ENCODE peak calls at places on chromosomes 12 and 14, in six cellular contexts. S is DND-41, K is neural progenitor cell, N is IMR-90, F is fibroblast of lung, O is MM.1S. P is an unnamed sample.

GRCh38 chr12:76688627-76689026 is 75.3 kb upstream of the ZDHHC17 start:
- DNase-seq in N (no peak), F (no peak), S (no peak), O (no peak), K (no peak), P (no peak)

GRCh38 chr12:6644903-6645302 is 2.3 kb downstream of the ACRBP start:
- DNase-seq in N (no peak), K (peak), S (no peak), O (no peak), F (no peak), P (no peak)

GRCh38 chr12:111529424-111530368 is 69.4 kb downstream of the ATXN2 start:
- DNase-seq in N (peak), K (peak), O (peak), S (peak), F (peak), P (peak)

GRCh38 chr12:109767991-109768900 is 54.6 kb downstream of the FAM222A start:
- DNase-seq in K (no peak), O (no peak), F (no peak), N (no peak), S (no peak), P (no peak)

GRCh38 chr12:39574785-39575497 is 44.7 kb downstream of the ABCD2 start:
- DNase-seq in K (no peak), O (no peak), S (no peak), N (no peak), F (peak), P (peak)

GRCh38 chr14:53273671-53274072 is 120.5 kb upstream of the DDHD1 start:
- DNase-seq in F (no peak), S (peak), N (peak), O (no peak), K (no peak), P (no peak)

GRCh38 chr12:129201029-129201428 is 347.8 kb downstream of the GLT1D1 start:
- DNase-seq in K (no peak), F (no peak), O (no peak), S (no peak), N (no peak), P (no peak)

GRCh38 chr14:105945891-105946290 is 419.5 kb downstream of the TMEM121 start:
- DNase-seq in F (no peak), N (no peak), O (no peak), K (no peak), S (peak), P (no peak)

GRCh38 chr12:63419119-63419518 is 249.2 kb downstream of the DPY19L2 start:
- DNase-seq in K (no peak), F (no peak), O (no peak), S (no peak), N (no peak), P (no peak)

GRCh38 chr12:63416788-63417187 is 251.5 kb downstream of the DPY19L2 start:
- DNase-seq in S (no peak), O (no peak), K (no peak), N (no peak), F (no peak), P (no peak)

GRCh38 chr12:63415357-63415756 is 252.9 kb downstream of the DPY19L2 start:
- DNase-seq in O (no peak), N (no peak), F (no peak), K (no peak), S (no peak), P (no peak)

GRCh38 chr12:63423839-63424238 is 244.5 kb downstream of the DPY19L2 start:
- DNase-seq in N (no peak), O (no peak), S (no peak), F (no peak), K (no peak), P (no peak)

GRCh38 chr12:63420206-63420644 is 248.1 kb downstream of the DPY19L2 start:
- DNase-seq in F (peak), N (peak), S (peak), O (peak), K (peak), P (peak)
- H2AFZ ChIP-seq in F (no peak), N (peak), S (peak), O (no peak), K (peak), P (no peak)

GRCh38 chr14:72677664-72678063 is 216.2 kb downstream of the DPF3 start:
- DNase-seq in F (no peak), S (no peak), N (peak), O (no peak), K (no peak), P (no peak)

GRCh38 chr14:72679591-72680151 is 214.2 kb downstream of the DPF3 start:
- DNase-seq in N (peak), F (no peak), S (no peak), K (peak), O (no peak), P (no peak)

GRCh38 chr14:72679106-72679505 is 214.8 kb downstream of the DPF3 start:
- DNase-seq in N (peak), S (no peak), K (peak), O (no peak), F (peak), P (no peak)

GRCh38 chr14:72680853-72681640 is 212.9 kb downstream of the DPF3 start:
- DNase-seq in N (no peak), S (no peak), F (no peak), O (no peak), K (peak), P (no peak)

DNA sequence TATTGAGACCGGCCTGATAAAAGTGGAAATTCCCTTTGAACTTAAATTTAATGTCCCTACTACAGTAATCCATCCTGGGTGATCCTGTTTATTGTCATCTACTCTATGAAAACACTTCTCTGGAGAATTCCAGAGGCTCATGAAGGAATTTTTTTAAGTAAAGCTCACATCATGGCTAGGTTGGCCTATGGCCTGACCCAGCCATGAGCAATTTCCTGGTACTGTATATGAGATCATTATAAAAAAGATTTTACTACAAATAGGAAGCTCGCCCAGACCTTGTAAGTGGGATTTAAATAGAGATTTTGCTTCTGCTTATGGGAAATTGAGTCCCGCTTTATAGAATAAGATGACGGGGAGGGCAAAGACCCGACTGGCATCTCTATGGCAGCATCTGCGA is 215.5 kb downstream of the DPF3 start:
- DNase-seq in N (peak), K (no peak), O (no peak), F (peak), S (no peak), P (peak)
- H2AFZ ChIP-seq in N (no peak), K (no peak), O (no peak), F (no peak), S (no peak), P (no peak)

DNA sequence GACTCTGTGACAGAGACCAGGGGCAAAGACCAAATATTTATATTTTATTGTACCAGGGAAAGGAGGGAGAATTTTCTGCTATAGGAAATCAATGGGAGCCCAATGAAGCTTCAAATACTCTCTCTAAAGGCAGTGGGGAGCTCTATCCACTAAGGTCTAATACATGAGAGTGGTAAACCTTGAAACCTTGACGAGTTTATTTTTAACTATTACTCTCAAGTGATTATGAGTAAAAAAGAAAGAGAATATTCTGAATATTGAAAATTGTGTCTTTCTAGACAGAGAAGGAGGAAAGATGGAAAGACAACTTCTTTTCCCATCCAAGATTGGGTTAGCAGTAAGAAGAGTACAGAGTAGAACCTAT is 1722.1 kb upstream of the SEL1L start:
- DNase-seq in F (no peak), O (no peak), S (no peak), N (no peak), K (no peak), P (no peak)
- H2AFZ ChIP-seq in F (no peak), O (no peak), S (no peak), N (no peak), K (no peak), P (no peak)

DNA sequence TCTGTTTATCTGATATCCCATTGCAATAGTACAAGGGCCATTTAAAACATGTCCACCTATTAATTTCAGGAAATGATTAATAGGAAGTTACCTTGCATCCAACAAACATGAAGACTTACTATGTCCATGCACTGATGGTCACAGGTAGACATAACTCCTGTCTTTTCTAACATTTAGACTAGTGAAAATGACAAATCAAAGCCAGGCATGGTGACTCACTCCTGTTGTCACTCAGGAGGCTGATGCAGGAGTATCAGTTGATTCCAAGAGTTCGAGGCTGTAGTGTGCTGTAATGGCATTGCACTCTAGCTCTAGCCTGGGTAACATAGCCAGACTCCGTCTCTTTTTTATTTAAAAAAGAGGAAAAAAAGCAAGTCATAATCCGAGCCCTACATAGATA is 14.8 kb downstream of the HSP90B1 start:
- DNase-seq in S (no peak), F (no peak), O (no peak), N (no peak), K (no peak), P (no peak)
- H2AFZ ChIP-seq in S (no peak), F (no peak), O (no peak), N (no peak), K (no peak), P (no peak)

GRCh38 chr12:54975272-54975671 is 9.3 kb downstream of the TESPA1 start:
- DNase-seq in F (no peak), N (no peak), O (no peak), S (no peak), K (no peak), P (no peak)
- H2AFZ ChIP-seq in F (no peak), N (no peak), O (no peak), S (no peak), K (no peak), P (no peak)

GRCh38 chr12:10101648-10102220 is 2.9 kb upstream of the CLEC1A start:
- DNase-seq in K (no peak), S (no peak), F (no peak), O (no peak), N (no peak), P (no peak)

GRCh38 chr12:10098762-10099161 is at the start of gene CLEC1A:
- DNase-seq in S (no peak), N (no peak), O (no peak), K (peak), F (peak), P (peak)

GRCh38 chr12:10097521-10097920 is 1.3 kb downstream of the CLEC1A start:
- DNase-seq in F (no peak), N (no peak), O (peak), S (no peak), K (no peak), P (peak)

GRCh38 chr12:10102322-10102721 is 3.5 kb upstream of the CLEC1A start:
- DNase-seq in K (no peak), S (no peak), O (no peak), F (no peak), N (no peak), P (no peak)

DNA sequence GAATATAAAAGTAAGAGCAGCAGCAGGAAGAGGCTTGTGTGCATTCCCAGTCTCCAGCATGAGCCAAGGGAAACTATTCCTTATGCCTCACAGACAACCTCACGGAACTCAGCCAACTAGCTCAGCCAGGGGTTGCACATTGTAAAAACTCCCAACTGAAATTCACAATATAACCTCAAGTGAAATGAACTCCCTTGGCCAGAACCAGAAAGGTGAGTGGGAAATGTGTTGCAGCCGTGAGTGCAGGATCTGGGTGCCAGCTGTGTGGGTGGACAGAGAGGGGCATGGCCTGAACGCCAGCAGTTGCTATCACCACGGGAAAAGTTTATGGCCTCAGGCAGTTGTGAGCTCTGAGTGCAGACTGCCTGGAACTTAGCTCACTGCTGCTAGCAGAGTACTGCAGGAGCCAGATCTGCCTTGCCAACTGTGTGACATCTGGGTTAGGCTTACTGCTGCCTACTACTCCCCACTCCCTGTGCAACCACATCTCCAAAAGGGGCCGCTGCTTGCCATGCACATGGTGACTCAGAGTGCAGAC is 2.3 kb upstream of the CLEC1A start:
- DNase-seq in F (peak), S (no peak), N (peak), O (no peak), K (no peak), P (peak)
- H2AFZ ChIP-seq in F (no peak), S (no peak), N (peak), O (no peak), K (no peak), P (no peak)

GRCh38 chr12:67752226-67752732 is 103.7 kb downstream of the DYRK2 start:
- DNase-seq in N (peak), F (no peak), S (no peak), K (no peak), O (no peak), P (no peak)

GRCh38 chr12:67750528-67751183 is 102.1 kb downstream of the DYRK2 start:
- DNase-seq in S (no peak), F (no peak), N (no peak), O (peak), K (no peak), P (no peak)

GRCh38 chr12:67748761-67749075 is 100.2 kb downstream of the DYRK2 start:
- DNase-seq in F (no peak), S (no peak), N (peak), K (no peak), O (no peak), P (no peak)

GRCh38 chr12:67747869-67748760 is 99.6 kb downstream of the DYRK2 start:
- DNase-seq in S (no peak), F (peak), O (no peak), K (no peak), N (peak), P (peak)

GRCh38 chr12:67751376-67751928 is 102.9 kb downstream of the DYRK2 start:
- DNase-seq in K (no peak), F (peak), O (no peak), N (peak), S (no peak), P (peak)
- H2AFZ ChIP-seq in K (peak), F (peak), O (no peak), N (peak), S (no peak), P (no peak)

GRCh38 chr12:58206876-58207275 is 265.5 kb downstream of the ATP23 start:
- DNase-seq in S (no peak), O (no peak), N (no peak), K (peak), F (no peak), P (no peak)

GRCh38 chr12:58202933-58203713 is 261.8 kb downstream of the ATP23 start:
- DNase-seq in S (no peak), N (no peak), O (no peak), F (no peak), K (no peak), P (no peak)

DNA sequence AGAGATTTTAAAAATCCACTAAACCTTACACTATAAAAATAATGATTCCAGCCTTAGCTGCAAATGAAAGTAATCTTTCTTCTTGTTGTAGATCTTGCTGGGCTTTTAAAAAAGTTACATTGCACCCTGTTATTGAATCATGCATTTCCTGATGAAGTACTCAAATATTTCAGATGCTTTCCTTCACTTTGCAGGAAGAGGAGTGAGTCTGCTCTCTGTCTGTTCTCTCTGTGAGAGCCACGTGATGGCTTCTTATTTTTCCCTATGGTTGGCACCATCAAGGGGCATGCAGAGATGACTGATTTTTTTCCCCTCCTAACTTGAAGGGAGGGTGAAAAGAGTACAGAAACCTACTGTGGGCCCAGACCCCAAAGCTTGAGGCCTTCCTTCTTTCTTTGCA is 262.7 kb downstream of the ATP23 start:
- DNase-seq in N (peak), K (no peak), S (no peak), F (no peak), O (no peak), P (peak)
- H2AFZ ChIP-seq in N (no peak), K (peak), S (no peak), F (no peak), O (no peak), P (no peak)

DNA sequence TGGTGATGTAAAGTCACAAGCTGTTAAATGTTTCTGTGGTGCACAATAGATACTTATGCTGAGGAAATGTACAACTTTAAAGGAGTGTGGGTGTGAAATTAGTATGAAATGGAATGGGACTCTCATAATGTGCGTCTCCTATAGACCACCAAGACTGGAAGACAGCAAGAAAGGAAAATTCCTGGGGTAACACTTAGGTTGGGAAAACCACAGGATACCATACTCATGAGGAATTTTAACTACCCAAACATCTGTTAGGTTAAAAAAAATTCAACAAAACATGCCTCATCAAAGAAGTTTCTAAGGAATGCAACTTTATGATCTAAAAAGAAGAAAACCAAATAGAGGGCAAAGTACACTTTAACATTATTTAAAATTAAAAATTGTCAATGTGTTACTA is 113.7 kb upstream of the MYF6 start:
- DNase-seq in S (no peak), K (no peak), N (peak), F (peak), O (no peak), P (peak)
- H2AFZ ChIP-seq in S (no peak), K (no peak), N (no peak), F (no peak), O (no peak), P (no peak)